ENCODE peak calls at places on chromosomes 12 and 14, in five cellular contexts. Z is anterior cingulate cortex; T is DMS153; S is effector memory CD4-positive, alpha-beta T cell; E is 8988T. D is an unnamed sample.

GRCh38 chr12:19575307-19576243 is 136.3 kb downstream of the AEBP2 start:
- DNase-seq in E (peak; percentile 20), Z (no peak), S (no peak), T (peak; percentile 90), D (no peak)

GRCh38 chr12:27285395-27285794 is 41.3 kb downstream of the STK38L start:
- DNase-seq in T (no peak), S (no peak), Z (no peak), E (no peak), D (no peak)

GRCh38 chr12:74980510-74980909 is 229.1 kb downstream of the KCNC2 start:
- DNase-seq in Z (no peak), E (no peak), T (no peak), S (no peak), D (no peak)

GRCh38 chr12:1463073-1463905 is 131.1 kb downstream of the FBXL14 start:
- DNase-seq in E (no peak), S (no peak), T (no peak), Z (no peak), D (no peak)

GRCh38 chr14:32166029-32166428 is 35.8 kb upstream of the RNU6-7 start:
- DNase-seq in E (no peak), T (no peak), S (no peak), Z (no peak), D (no peak)

GRCh38 chr12:82357340-82357739 is 847 bp downstream of the CCDC59 start:
- DNase-seq in E (no peak), S (no peak), T (no peak), Z (no peak), D (no peak)

GRCh38 chr14:81970307-81970706 is 436.7 kb upstream of the SEL1L start:
- DNase-seq in T (no peak), E (no peak), S (no peak), Z (no peak), D (no peak)

GRCh38 chr14:97888331-97888730 is 1091.1 kb downstream of the VRK1 start:
- DNase-seq in Z (no peak), S (no peak), T (no peak), E (no peak), D (no peak)

D was measured in hippocampal formation.